ENCODE peak calls at places on chromosomes 5 and 9, in ten cellular contexts. J is endothelial cell of umbilical vein, K is uterus, A is GM12878, X is right cardiac atrium, P is Peyer's patch, Q is left lung, U is heart left ventricle, R is tibial artery, I is body of pancreas. G is an unnamed sample. For H3K4me1, the result is how much of the 10 kb centered on the place peaks cover.

GRCh38 chr9:93576296-93577044 is at the start of gene PHF2:
- DNase-seq in J (no peak), K (no peak), A (no peak), X (peak), P (no peak), Q (no peak), U (peak), R (no peak), I (no peak), G (no peak)

GRCh38 chr9:121216406-121216805 is 14.7 kb upstream of the RAB14 start:
- DNase-seq in J (no peak), K (no peak), A (no peak), X (no peak), P (no peak), Q (no peak), U (no peak), R (no peak), I (no peak), G (no peak)

GRCh38 chr9:130199605-130200004 is 27.4 kb downstream of the NCS1 start:
- DNase-seq in J (no peak), K (no peak), A (no peak), X (peak), P (no peak), Q (no peak), U (no peak), R (no peak), I (no peak), G (no peak)

GRCh38 chr5:172941067-172941516 is 18.1 kb upstream of the RPL26L1 start:
- DNase-seq in J (no peak), K (no peak), A (no peak), X (no peak), P (no peak), Q (no peak), U (no peak), R (no peak), I (no peak), G (no peak)

GRCh38 chr5:103216137-103216536 is 42.4 kb upstream of the MACIR start:
- DNase-seq in J (peak), K (no peak), A (no peak), X (no peak), P (no peak), Q (no peak), U (no peak), R (no peak), I (no peak), G (no peak)

GRCh38 chr5:99104538-99105132 is 175.8 kb upstream of the CHD1 start:
- DNase-seq in J (peak), K (no peak), A (no peak), X (no peak), P (no peak), Q (no peak), U (no peak), R (no peak), I (no peak), G (no peak)

GRCh38 chr9:88326024-88326423 is 62.2 kb upstream of the SPIN1 start:
- DNase-seq in J (no peak), K (no peak), A (no peak), X (no peak), P (no peak), Q (no peak), U (no peak), R (no peak), I (no peak), G (no peak)

GRCh38 chr5:102628449-102629175 is 126.5 kb upstream of the PAM start:
- DNase-seq in J (no peak), K (no peak), A (no peak), X (no peak), P (no peak), Q (no peak), U (peak), R (no peak), I (peak), G (peak)

GRCh38 chr5:149474198-149474597 is 77.0 kb downstream of the CSNK1A1 start:
- DNase-seq in J (no peak), K (no peak), A (no peak), X (no peak), P (no peak), Q (no peak), U (no peak), R (no peak), I (peak), G (peak)

GRCh38 chr5:53479045-53479655 is 1.3 kb upstream of the FST start:
- DNase-seq in J (peak), K (no peak), A (no peak), X (no peak), P (no peak), Q (no peak), U (no peak), R (no peak), I (no peak), G (no peak)

GRCh38 chr5:10331341-10331796 is 22.1 kb upstream of the MARCHF6 start:
- DNase-seq in J (no peak), K (peak), A (no peak), X (peak), P (no peak), Q (peak), U (peak), R (peak), I (peak), G (peak)

GRCh38 chr5:10335711-10336470 is 17.6 kb upstream of the MARCHF6 start:
- DNase-seq in J (no peak), K (no peak), A (no peak), X (no peak), P (no peak), Q (no peak), U (no peak), R (no peak), I (no peak), G (no peak)

GRCh38 chr5:10332301-10332700 is 21.2 kb upstream of the MARCHF6 start:
- DNase-seq in J (no peak), K (no peak), A (no peak), X (no peak), P (no peak), Q (no peak), U (no peak), R (no peak), I (no peak), G (no peak)

GRCh38 chr5:10334830-10335229 is 18.7 kb upstream of the MARCHF6 start:
- DNase-seq in J (no peak), K (no peak), A (no peak), X (no peak), P (no peak), Q (no peak), U (no peak), R (no peak), I (no peak), G (no peak)

DNA sequence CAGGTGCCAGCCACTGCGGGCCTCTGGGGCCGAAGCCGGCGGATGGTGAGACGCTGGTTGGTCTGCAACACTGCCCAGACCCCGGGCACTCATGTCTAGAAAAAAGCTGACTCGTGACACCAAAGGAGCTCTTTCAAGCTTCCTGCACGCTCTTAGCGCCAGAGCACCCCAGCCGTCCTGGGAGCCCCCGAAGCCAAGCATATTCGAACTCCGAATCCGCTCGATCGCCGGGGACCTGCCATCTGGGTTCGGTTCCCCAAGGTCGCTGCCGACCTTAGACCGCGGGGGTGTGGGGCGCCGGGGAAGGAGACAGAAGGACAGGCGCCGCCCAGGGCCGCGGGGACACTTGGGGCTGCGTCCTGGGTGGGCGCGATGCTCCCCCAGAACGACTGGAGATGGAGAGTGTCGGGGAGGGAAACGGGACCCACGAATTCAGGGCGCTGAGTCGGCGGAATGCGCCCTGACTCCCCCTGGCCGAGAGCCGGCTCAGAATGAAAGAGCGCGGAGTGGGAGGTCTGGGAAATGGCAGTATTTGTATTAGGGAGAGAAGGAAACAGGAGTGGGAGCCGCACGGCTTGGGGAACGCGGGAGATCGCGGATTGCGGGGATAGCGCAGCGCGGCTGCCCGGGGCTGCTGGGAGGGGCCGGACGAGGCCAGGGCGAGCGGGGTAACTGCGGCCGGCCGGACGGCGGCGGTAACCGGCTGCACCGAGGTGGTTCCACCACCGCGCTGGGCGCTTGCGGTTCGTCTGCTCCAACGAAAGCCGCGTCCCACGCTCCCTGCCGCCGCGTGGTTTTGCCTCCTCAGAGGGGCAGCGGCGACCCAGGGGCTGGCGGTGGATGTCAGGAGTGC is 20.1 kb upstream of the MARCHF6 start:
- DNase-seq in J (peak), K (no peak), A (no peak), X (peak), P (no peak), Q (no peak), U (peak), R (no peak), I (peak), G (no peak)
- H3K4me1 ChIP-seq in J (under half), K (under half), A (under half), X (under half), P (under half), Q (half or more), U (half or more), R (half or more), I (under half), G (under half)

DNA sequence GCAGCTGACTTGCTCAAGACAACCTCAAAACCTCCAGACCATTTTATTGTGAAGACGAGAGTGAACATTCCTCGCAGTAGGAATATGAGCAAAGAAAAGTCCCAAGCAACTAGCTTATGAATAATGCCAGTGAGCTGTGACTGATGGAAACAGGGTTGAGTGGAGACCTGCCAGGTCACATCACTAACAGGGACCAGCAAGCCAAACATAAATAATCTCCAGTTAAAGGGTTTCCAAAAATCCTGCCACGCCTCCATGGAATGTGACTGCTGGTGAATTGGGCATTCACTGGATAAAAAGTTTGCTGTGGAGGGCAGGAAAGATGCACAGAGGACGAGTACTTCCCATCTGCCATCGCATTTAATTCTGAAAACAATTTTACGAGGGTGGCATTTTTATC is 185.4 kb downstream of the CRB2 start:
- DNase-seq in J (no peak), K (no peak), A (no peak), X (no peak), P (no peak), Q (no peak), U (no peak), R (no peak), I (no peak), G (no peak)
- H3K4me3 ChIP-seq in J (no peak), K (no peak), A (no peak), X (no peak), P (no peak), Q (no peak), U (no peak), R (no peak), I (no peak), G (no peak)

GRCh38 chr5:56078675-56079500 is 84.1 kb upstream of the IL6ST start:
- DNase-seq in J (no peak), K (peak), A (no peak), X (no peak), P (no peak), Q (no peak), U (no peak), R (peak), I (peak), G (peak)

GRCh38 chr5:56075361-56075760 is 80.6 kb upstream of the IL6ST start:
- DNase-seq in J (peak), K (peak), A (no peak), X (no peak), P (no peak), Q (no peak), U (peak), R (peak), I (peak), G (peak)

GRCh38 chr5:56077796-56078233 is 83.1 kb upstream of the IL6ST start:
- DNase-seq in J (no peak), K (no peak), A (peak), X (no peak), P (no peak), Q (no peak), U (no peak), R (no peak), I (no peak), G (no peak)

GRCh38 chr5:56078271-56078670 is 83.5 kb upstream of the IL6ST start:
- DNase-seq in J (no peak), K (no peak), A (no peak), X (no peak), P (no peak), Q (no peak), U (no peak), R (no peak), I (no peak), G (no peak)

GRCh38 chr5:56076486-56076885 is 81.7 kb upstream of the IL6ST start:
- DNase-seq in J (no peak), K (no peak), A (no peak), X (no peak), P (no peak), Q (no peak), U (no peak), R (no peak), I (no peak), G (no peak)
- H3K4me1 ChIP-seq in J (under half), K (under half), A (under half), X (under half), P (under half), Q (under half), U (under half), R (under half), I (under half), G (under half)

DNA sequence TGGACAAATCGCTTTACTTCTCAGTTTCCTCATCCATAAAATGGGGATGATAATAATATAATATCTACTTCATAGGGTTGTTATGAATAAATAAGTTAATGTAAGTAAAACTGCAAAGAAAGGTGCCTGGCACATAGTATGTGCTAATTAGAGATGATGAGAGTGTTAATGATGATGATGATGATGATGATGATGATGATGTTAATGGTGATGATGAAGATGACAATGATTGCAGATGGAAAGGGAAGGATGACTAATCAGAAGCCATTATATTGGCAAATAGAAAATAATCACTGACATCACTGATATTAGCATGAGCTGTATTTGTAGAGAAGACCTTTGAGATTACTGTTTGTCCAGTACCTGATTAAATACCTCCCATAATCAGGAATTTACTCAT is 20.6 kb downstream of the RAD1 start:
- DNase-seq in J (no peak), K (no peak), A (no peak), X (no peak), P (no peak), Q (no peak), U (no peak), R (no peak), I (no peak), G (no peak)
- H3K4me3 ChIP-seq in J (no peak), K (no peak), A (no peak), X (no peak), P (no peak), Q (no peak), U (no peak), R (no peak), I (no peak), G (no peak)

GRCh38 chr5:79699766-79700400 is 10.2 kb downstream of the CMYA5 start:
- DNase-seq in J (no peak), K (no peak), A (no peak), X (no peak), P (no peak), Q (no peak), U (no peak), R (no peak), I (no peak), G (no peak)
- H3K4me1 ChIP-seq in J (under half), K (under half), A (under half), X (under half), P (under half), Q (under half), U (under half), R (under half), I (under half), G (half or more)

GRCh38 chr5:161086456-161086855 is 234.4 kb upstream of the ATP10B start:
- DNase-seq in J (no peak), K (no peak), A (no peak), X (no peak), P (no peak), Q (no peak), U (no peak), R (no peak), I (no peak), G (no peak)
- H3K4me3 ChIP-seq in J (no peak), K (no peak), A (no peak), X (no peak), P (no peak), Q (no peak), U (no peak), R (no peak), I (no peak), G (no peak)

GRCh38 chr5:14180437-14180836 is 37.3 kb downstream of the TRIO start:
- DNase-seq in J (no peak), K (no peak), A (no peak), X (no peak), P (no peak), Q (no peak), U (no peak), R (no peak), I (no peak), G (no peak)
- H3K4me1 ChIP-seq in J (under half), K (under half), A (under half), X (under half), P (under half), Q (half or more), U (half or more), R (half or more), I (under half), G (under half)

GRCh38 chr9:134399435-134400056 is 73.3 kb downstream of the RXRA start:
- DNase-seq in J (peak), K (no peak), A (no peak), X (no peak), P (no peak), Q (no peak), U (no peak), R (no peak), I (no peak), G (no peak)
- H3K4me3 ChIP-seq in J (no peak), K (no peak), A (no peak), X (no peak), P (no peak), Q (no peak), U (no peak), R (no peak), I (no peak), G (no peak)